ENCODE peak calls at places on chromosome 18, in four cellular contexts. O is body of pancreas, B is GM12865, W is lower lobe of right lung. C is an unnamed sample.
A peak's percentile ranks its signal among the peaks of the same experiment; 100 is the strongest.

GRCh38 chr18:25467226-25468065 is 115.5 kb upstream of the ZNF521 start:
- DNase-seq in O (no peak), B (no peak), W (no peak), C (no peak)

GRCh38 chr18:58865714-58866113 is 1.0 kb downstream of the ZNF532 start:
- DNase-seq in O (no peak), B (no peak), W (no peak), C (no peak)

GRCh38 chr18:68779169-68779568 is 18.7 kb upstream of the CCDC102B start:
- DNase-seq in O (no peak), B (no peak), W (no peak), C (no peak)

GRCh38 chr18:55522011-55522410 is 66.0 kb downstream of the TCF4 start:
- DNase-seq in O (no peak), B (peak; percentile 62), W (no peak), C (no peak)

GRCh38 chr18:31659574-31660149 is 24.7 kb downstream of the B4GALT6 start:
- DNase-seq in O (no peak), B (no peak), W (no peak), C (no peak)

GRCh38 chr18:13823707-13824395 is at the start of gene MC5R:
- DNase-seq in O (peak; percentile 46), B (peak; percentile 68), W (peak; percentile 71), C (no peak)

GRCh38 chr18:11004951-11005350 is 144.4 kb downstream of the PIEZO2 start:
- DNase-seq in O (no peak), B (no peak), W (no peak), C (no peak)

GRCh38 chr18:31206787-31207381 is 44.2 kb upstream of the DSC1 start:
- DNase-seq in O (peak; percentile 92), B (peak; percentile 90), W (peak; percentile 81), C (no peak)

GRCh38 chr18:22226801-22227200 is 57.4 kb downstream of the GATA6 start:
- DNase-seq in O (no peak), B (no peak), W (no peak), C (no peak)

GRCh38 chr18:23136326-23137092 is 1.2 kb downstream of the CABLES1 start:
- DNase-seq in O (peak; percentile 13), B (peak; percentile 45), W (peak; percentile 71), C (no peak)

GRCh38 chr18:45006934-45007333 is 326.2 kb downstream of the SETBP1 start:
- DNase-seq in O (no peak), B (no peak), W (no peak), C (no peak)

GRCh38 chr18:48540329-48541025 is 1.6 kb downstream of the CTIF start:
- DNase-seq in O (peak; percentile 61), B (peak; percentile 57), W (peak; percentile 83), C (no peak)

GRCh38 chr18:28163201-28163778 is 13.6 kb downstream of the CDH2 start:
- DNase-seq in O (no peak), B (no peak), W (no peak), C (no peak)

GRCh38 chr18:73136134-73136533 is 268.3 kb upstream of the NETO1 start:
- DNase-seq in O (no peak), B (no peak), W (no peak), C (no peak)

GRCh38 chr18:23237524-23238151 is 102.4 kb downstream of the CABLES1 start:
- DNase-seq in O (peak; percentile 31), B (peak; percentile 91), W (peak; percentile 73), C (no peak)

GRCh38 chr18:45792551-45793294 is 32.8 kb upstream of the SIGLEC15 start:
- DNase-seq in O (no peak), B (peak; percentile 7), W (no peak), C (no peak)

GRCh38 chr18:68262697-68263293 is 452.1 kb downstream of the TMX3 start:
- DNase-seq in O (no peak), B (no peak), W (no peak), C (peak; percentile 54)

GRCh38 chr18:12038082-12038660 is 55.5 kb upstream of the ANKRD62 start:
- DNase-seq in O (peak; percentile 49), B (no peak), W (no peak), C (no peak)

GRCh38 chr18:48575301-48575657 is 36.4 kb downstream of the CTIF start:
- DNase-seq in O (no peak), B (no peak), W (no peak), C (no peak)

GRCh38 chr18:76720683-76721082 is 101.7 kb upstream of the ZNF236 start:
- DNase-seq in O (peak; percentile 29), B (no peak), W (no peak), C (no peak)

GRCh38 chr18:42780171-42780570 is 335.3 kb downstream of the RIT2 start:
- DNase-seq in O (no peak), B (no peak), W (no peak), C (no peak)

GRCh38 chr18:44156816-44157215 is 523.9 kb upstream of the SETBP1 start:
- DNase-seq in O (no peak), B (no peak), W (no peak), C (no peak)

GRCh38 chr18:42706618-42707017 is 408.9 kb downstream of the RIT2 start:
- DNase-seq in O (peak; percentile 3), B (peak; percentile 0), W (peak; percentile 20), C (no peak)

GRCh38 chr18:73677458-73677857 is 470.2 kb downstream of the FBXO15 start:
- DNase-seq in O (no peak), B (no peak), W (no peak), C (no peak)

GRCh38 chr18:10086458-10086857 is 172.6 kb downstream of the VAPA start:
- DNase-seq in O (peak; percentile 36), B (no peak), W (no peak), C (no peak)

GRCh38 chr18:50451100-50451842 is 76.4 kb downstream of the SKA1 start:
- DNase-seq in O (no peak), B (no peak), W (no peak), C (no peak)

GRCh38 chr18:37254973-37255372 is 310.6 kb downstream of the CELF4 start:
- DNase-seq in O (no peak), B (no peak), W (no peak), C (no peak)

GRCh38 chr18:29147944-29148343 is 971.0 kb upstream of the CDH2 start:
- DNase-seq in O (no peak), B (no peak), W (no peak), C (no peak)

GRCh38 chr18:5175378-5175777 is 21.7 kb downstream of the AKAIN1 start:
- DNase-seq in O (no peak), B (peak; percentile 9), W (no peak), C (no peak)

GRCh38 chr18:362914-363295 is 95.1 kb upstream of the THOC1 start:
- DNase-seq in O (no peak), B (no peak), W (no peak), C (no peak)

GRCh38 chr18:60667016-60667415 is 294.4 kb upstream of the MC4R start:
- DNase-seq in O (no peak), B (no peak), W (no peak), C (no peak)

GRCh38 chr18:1585881-1586488 is 681.3 kb downstream of the ADCYAP1 start:
- DNase-seq in O (no peak), B (peak; percentile 21), W (no peak), C (peak; percentile 0)

GRCh38 chr18:10057808-10058791 is 144.3 kb downstream of the VAPA start:
- DNase-seq in O (peak; percentile 25), B (no peak), W (no peak), C (peak; percentile 73)

DNA sequence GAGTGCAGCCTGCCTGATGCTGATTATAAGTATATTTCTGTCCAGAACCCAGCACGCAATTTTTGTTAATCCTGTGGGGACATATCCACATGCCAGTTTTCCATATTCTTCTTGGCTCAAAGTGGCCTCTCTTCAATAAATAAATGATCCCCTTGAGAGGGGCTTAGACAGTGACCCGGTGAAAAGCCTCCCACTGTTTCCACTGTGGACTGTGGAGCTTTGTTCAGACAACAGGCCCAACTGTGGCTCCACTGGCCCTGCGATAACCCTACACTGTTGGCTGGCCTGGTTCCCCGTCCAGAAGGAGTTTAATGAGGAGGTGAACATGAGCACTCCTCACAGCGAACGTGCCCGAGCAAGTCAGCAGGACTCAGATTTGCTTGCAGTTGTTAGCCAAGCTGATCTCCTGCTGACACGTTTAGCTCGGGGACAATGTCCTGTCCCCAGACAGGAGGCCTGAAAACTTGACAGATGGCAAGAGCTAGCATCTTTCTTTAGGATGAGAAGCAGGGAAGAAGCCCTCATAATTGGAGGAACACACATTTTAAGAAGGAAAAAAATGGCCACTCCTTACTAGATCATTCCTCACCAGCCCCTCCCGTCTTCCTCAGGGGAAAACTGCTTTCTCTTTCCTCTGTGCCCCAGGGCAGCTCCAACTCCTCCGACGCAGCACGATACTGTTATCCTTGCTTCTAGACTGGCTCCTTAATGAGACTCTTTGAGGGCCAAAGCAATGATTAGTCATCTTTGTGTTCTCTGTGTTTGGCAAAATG is 20.0 kb upstream of the MTCL1 start:
- DNase-seq in O (no peak), B (no peak), W (no peak), C (no peak)
- H3K4me3 ChIP-seq in O (no peak overlapping the region), B (no peak overlapping the region), W (no peak overlapping the region), C (no peak overlapping the region)

DNA sequence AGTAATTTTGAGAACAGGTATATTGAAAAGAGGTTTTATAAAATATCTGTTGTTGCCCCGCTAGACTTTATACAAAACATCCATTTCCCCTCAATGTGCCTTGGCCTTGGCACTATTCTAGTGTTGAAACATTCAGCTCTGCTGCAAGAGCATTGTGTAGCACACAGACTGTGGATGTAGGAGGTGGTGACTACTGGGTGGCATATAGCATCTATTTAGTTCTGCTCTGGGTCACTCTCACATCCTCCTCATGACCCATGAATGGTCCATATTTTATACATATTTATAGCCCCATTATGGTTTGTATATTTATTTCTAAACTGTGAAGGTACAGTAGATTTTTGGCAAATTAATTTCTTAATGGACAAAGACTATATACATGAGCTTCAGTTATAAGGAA is 1022.0 kb upstream of the CELF4 start:
- DNase-seq in O (no peak), B (no peak), W (no peak), C (no peak)
- H3K4me3 ChIP-seq in O (no peak overlapping the region), B (no peak overlapping the region), W (no peak overlapping the region), C (no peak overlapping the region)

GRCh38 chr18:33578371-33579146 is 540 bp downstream of the ASXL3 start:
- DNase-seq in O (peak; percentile 43), B (no peak), W (peak; percentile 44), C (no peak)
- H3K4me3 ChIP-seq in O (peak overlapping the region; percentile 27), B (no peak overlapping the region), W (peak overlapping the region; percentile 49), C (peak overlapping the region; percentile 29)

DNA sequence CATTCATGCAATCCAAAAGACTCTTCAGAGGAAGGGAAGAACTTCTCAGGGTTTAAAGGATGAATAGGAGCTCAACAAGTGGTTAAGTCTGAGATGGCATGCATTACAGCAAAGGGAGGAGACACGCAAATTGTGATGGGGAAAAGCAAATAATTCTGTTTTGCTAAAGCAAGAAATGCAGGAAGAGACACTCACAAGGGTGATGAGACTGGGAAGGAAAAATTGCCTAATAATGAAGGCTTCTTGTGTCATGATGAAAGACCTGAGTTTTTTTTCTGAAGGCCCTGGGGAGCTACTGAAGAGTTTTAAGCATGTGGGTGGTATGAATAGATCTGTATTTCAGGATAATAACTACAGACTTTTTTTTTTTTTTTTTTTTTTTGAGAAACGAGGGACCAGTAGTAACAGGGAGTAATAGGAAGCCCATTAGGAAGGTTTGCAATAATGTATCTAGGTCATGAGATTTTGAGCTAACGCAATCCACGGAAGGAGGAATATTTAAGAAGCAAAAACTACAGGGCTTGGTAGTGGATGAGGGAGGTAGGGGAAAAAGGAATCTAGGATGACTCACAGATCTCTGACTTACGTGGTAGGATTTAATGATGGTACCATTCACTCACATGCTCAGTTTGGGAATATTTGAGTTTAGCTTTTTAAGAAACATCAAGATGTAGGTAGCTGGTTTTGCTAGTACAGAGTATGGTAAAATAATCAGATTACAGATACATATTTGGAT is 16.0 kb upstream of the SERPINB3 start:
- DNase-seq in O (no peak), B (no peak), W (no peak), C (no peak)
- H3K4me3 ChIP-seq in O (no peak overlapping the region), B (no peak overlapping the region), W (no peak overlapping the region), C (no peak overlapping the region)